ENCODE peak calls at places on chromosome 6, in four cellular contexts. W is neural progenitor cell, O is GM23248, S is SK-N-SH. X is an unnamed sample.

GRCh38 chr6:100948381-100949133 is 67.4 kb upstream of the ASCC3 start:
- DNase-seq in O (no peak), S (no peak), W (no peak), X (no peak)

GRCh38 chr6:163579111-163579879 is 164.8 kb downstream of the QKI start:
- DNase-seq in S (no peak), W (peak; percentile 33), O (peak; percentile 23), X (no peak)

GRCh38 chr6:21278078-21278790 is 315.3 kb upstream of the SOX4 start:
- DNase-seq in S (no peak), W (no peak), O (no peak), X (no peak)

GRCh38 chr6:166575190-166575589 is 11.3 kb downstream of the RAMACL start:
- DNase-seq in S (no peak), W (no peak), O (peak; percentile 86), X (no peak)

GRCh38 chr6:77072694-77073409 is 390.4 kb downstream of the HTR1B start:
- DNase-seq in O (no peak), S (no peak), W (no peak), X (no peak)

GRCh38 chr6:156427345-156427744 is 349.8 kb upstream of the ARID1B start:
- DNase-seq in S (no peak), W (no peak), O (peak; percentile 46), X (no peak)

GRCh38 chr6:16472349-16473069 is 234.1 kb downstream of the GMPR start:
- DNase-seq in W (no peak), S (no peak), O (peak; percentile 47), X (no peak)

GRCh38 chr6:66771626-66772025 is 1064.6 kb upstream of the EYS start:
- DNase-seq in W (no peak), S (no peak), O (no peak), X (no peak)

GRCh38 chr6:54525731-54526130 is 217.5 kb downstream of the TINAG start:
- DNase-seq in S (no peak), W (no peak), O (peak; percentile 3), X (no peak)

GRCh38 chr6:22079788-22080187 is 217.0 kb downstream of the PRL start:
- DNase-seq in W (no peak), S (no peak), O (peak; percentile 78), X (no peak)

GRCh38 chr6:27295301-27296079 is 16.6 kb downstream of the POM121L2 start:
- DNase-seq in O (peak; percentile 66), W (peak; percentile 74), S (no peak), X (no peak)

GRCh38 chr6:122710908-122711307 is 68.6 kb upstream of the FABP7 start:
- DNase-seq in W (no peak), O (no peak), S (no peak), X (no peak)

GRCh38 chr6:53257001-53257400 is 91.7 kb downstream of the ELOVL5 start:
- DNase-seq in O (no peak), S (no peak), W (no peak), X (no peak)

GRCh38 chr6:107447663-107448216 is 11.6 kb downstream of the PDSS2 start:
- DNase-seq in W (no peak), S (no peak), O (no peak), X (no peak)

GRCh38 chr6:112269165-112269564 is 14.8 kb upstream of the LAMA4 start:
- DNase-seq in O (peak; percentile 76), S (no peak), W (no peak), X (no peak)

GRCh38 chr6:18562726-18563125 is 175.6 kb downstream of the RNF144B start:
- DNase-seq in W (no peak), O (no peak), S (no peak), X (no peak)

GRCh38 chr6:11978169-11978987 is 33.7 kb upstream of the HIVEP1 start:
- DNase-seq in O (no peak), W (no peak), S (no peak), X (no peak)

GRCh38 chr6:63572733-63573139 is 456 bp downstream of the LOC128125822 start:
- DNase-seq in O (no peak), W (peak; percentile 64), S (peak; percentile 57), X (no peak)

GRCh38 chr6:85470023-85470410 is 20.1 kb downstream of the NT5E start:
- DNase-seq in S (no peak), W (no peak), O (peak; percentile 46), X (no peak)

GRCh38 chr6:27865952-27866369 is 46.2 kb downstream of the OR2B2 start:
- DNase-seq in O (peak; percentile 49), S (no peak), W (peak; percentile 58), X (peak; percentile 55)

GRCh38 chr6:551405-551804 is 105.5 kb downstream of the HUS1B start:
- DNase-seq in O (peak; percentile 61), W (peak; percentile 70), S (peak; percentile 29), X (no peak)

DNA sequence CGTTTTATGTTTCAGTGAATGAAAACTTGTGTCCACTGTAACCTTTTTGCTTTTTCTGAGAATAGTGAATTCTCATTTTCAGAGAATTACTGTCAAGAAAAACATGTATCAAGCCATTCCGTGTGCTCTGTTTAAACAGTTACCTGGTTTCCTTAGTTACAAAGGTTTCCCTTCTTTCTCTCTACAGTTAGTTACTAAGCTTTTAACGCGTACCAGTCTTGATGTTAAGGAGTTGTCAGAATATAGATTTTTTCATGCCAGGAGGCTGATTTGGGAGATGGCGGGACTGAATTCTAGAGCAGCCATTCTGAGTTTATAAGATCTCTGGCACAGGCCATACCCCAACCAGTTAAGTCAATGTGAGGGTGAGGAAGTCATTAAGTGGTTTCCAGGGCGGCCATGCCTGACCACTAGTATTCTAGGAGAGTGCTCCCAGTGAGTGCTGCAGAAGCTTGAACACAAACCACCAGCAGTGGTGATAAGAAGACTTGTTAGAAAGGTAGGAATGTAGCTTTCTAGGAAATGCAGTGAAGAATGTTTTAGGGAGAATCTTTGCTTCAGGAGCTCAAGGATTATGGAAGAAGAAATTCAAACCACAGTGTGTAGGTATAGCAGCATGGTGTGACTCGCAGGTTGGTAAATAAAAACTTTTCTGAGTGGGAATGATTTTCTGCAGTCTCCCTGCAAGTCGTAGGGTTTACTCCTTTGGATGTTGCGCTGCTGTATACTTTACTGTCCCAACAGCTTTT is 112.9 kb downstream of the JARID2 start:
- DNase-seq in W (no peak), O (no peak), S (no peak), X (no peak)
- H3K4me1 ChIP-seq in W (peaks cover 54% of the 10 kb centered on the region), O (peaks cover 9% of the 10 kb centered on the region), S (peaks cover 11% of the 10 kb centered on the region), X (peaks cover 16% of the 10 kb centered on the region)

GRCh38 chr6:129845696-129846095 is 15.4 kb downstream of the TMEM244 start:
- DNase-seq in O (no peak), W (no peak), S (no peak), X (no peak)

GRCh38 chr6:129842137-129842536 is 19.0 kb downstream of the TMEM244 start:
- DNase-seq in O (no peak), S (no peak), W (no peak), X (no peak)

GRCh38 chr6:129842881-129843409 is 18.2 kb downstream of the TMEM244 start:
- DNase-seq in O (no peak), S (no peak), W (no peak), X (no peak)

GRCh38 chr6:129843573-129843972 is 17.5 kb downstream of the TMEM244 start:
- DNase-seq in O (no peak), W (no peak), S (no peak), X (no peak)

GRCh38 chr6:129844118-129844891 is 16.8 kb downstream of the TMEM244 start:
- DNase-seq in S (peak; percentile 0), O (peak; percentile 72), W (peak; percentile 33), X (no peak)
- TF ChIP-seq EZH2phosphoT487 in S (no peak), O (no peak), W (no peak), X (no peak)

DNA sequence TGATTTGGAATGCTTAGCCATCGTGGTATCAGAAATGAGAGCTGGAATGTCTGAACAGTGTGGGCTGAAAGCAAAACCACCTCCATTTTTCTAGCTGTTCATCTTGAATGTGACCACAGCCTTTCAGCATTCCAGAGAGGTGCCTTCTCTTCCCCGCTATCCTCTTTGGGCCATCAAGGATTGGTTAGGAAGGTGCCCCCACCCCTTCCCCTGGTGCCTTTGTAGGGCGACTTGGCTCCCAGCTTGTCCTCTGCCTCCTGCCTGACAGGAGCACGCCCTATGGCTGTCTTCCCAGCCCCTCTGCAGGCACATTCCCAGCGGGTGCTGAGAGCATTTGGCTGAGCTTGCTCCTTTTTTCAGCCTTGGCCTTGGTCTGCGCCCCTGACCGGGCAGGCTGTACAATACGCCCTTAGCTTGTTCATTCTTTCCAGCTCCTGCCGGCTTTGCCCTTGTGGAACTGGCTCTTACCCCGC is 97.5 kb downstream of the ARMC2 start:
- DNase-seq in S (no peak), O (peak; percentile 83), W (no peak), X (no peak)
- H3K9ac ChIP-seq in S (no peak overlapping the region), O (peak overlapping the region; percentile 94), W (no peak overlapping the region), X (no peak overlapping the region)

GRCh38 chr6:154511735-154512097 is 1.2 kb upstream of the CNKSR3 start:
- DNase-seq in W (no peak), S (no peak), O (peak; percentile 14), X (no peak)

GRCh38 chr6:154510144-154510905 is at the start of gene CNKSR3:
- DNase-seq in S (peak; percentile 93), W (peak; percentile 100), O (peak; percentile 90), X (peak; percentile 45)

GRCh38 chr6:154508573-154509375 is 1.7 kb downstream of the CNKSR3 start:
- DNase-seq in S (peak; percentile 33), W (no peak), O (peak; percentile 26), X (no peak)

GRCh38 chr6:154507209-154507898 is 3.1 kb downstream of the CNKSR3 start:
- DNase-seq in O (no peak), S (no peak), W (no peak), X (no peak)

DNA sequence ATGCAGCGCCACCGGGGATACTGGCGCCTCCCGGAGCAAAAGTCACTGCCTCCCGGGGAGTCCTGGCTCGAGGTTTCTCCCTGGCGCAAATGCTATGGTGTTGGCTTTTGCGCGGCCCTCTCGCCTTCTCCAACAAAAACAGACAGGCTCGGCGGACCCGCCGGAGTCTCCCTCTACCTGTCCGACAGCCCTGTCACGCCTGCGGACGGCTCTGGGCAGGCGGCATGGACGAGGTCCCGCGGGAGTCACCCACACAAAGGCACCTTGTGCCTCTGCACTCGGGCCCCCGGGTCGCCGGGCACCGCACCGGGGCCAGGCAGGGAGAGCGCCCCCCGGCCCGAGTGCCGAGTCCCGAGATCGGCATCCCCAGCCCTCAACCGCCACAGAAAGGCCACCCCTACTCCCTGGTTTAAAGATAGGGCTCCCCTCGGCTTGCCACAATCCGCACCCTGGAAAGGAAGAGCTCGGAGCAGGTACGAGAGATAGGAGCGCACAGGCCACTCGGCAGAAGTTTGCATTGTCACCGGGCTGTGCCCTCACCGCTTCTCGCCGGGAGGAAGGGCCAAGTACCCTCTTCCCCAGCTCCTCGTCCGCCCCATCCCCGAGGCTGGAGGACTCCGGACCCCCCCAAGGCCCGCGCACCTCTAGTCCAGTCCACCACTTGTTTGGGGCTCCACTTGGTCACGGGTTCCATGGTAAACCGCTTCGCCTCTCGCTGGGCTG is 903 bp downstream of the CNKSR3 start:
- DNase-seq in W (peak; percentile 52), O (peak; percentile 64), S (peak; percentile 71), X (no peak)
- H3K4me1 ChIP-seq in W (peaks cover 24% of the 10 kb centered on the region), O (peaks cover 9% of the 10 kb centered on the region), S (peaks cover 11% of the 10 kb centered on the region), X (no peaks in the 10 kb centered on the region)

GRCh38 chr6:133290926-133291325 is 49.8 kb downstream of the EYA4 start:
- DNase-seq in W (no peak), O (no peak), S (no peak), X (no peak)
- TF ChIP-seq EZH2phosphoT487 in W (no peak), O (no peak), S (no peak), X (no peak)

DNA sequence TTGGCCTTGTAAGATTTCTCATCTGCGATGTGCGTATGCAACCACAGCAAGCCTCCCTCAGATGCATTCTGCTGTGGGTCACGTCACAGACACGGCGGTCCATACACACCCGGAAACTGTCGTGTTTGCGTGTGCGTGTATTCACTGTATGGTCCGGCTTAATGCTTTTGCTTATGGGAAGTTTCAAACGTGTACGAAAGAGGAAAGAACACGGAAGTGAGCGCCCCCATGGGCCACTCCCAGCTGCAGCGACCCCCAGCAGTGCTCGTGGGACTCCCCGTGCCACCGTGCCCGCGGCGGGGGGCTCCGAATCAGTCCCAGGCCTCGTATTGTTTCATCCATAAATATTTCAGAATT is 10.2 kb downstream of the DLL1 start:
- DNase-seq in S (no peak), O (no peak), W (no peak), X (no peak)
- H3K9ac ChIP-seq in S (no peak overlapping the region), O (peak overlapping the region; percentile 47), W (no peak overlapping the region), X (no peak overlapping the region)

X was measured in MM.1S.